ENCODE peak calls at places on chromosome 10, in nine cellular contexts. E, I, X, D, Z, Q, U, S and Y are unnamed samples. For H3K4me1, the result is how much of the 10 kb centered on the place peaks cover.

GRCh38 chr10:61750943-61751471 is 88.3 kb downstream of the CABCOCO1 start:
- DNase-seq in E (peak), I (peak), X (peak), D (peak), Z (peak), Q (peak), U (peak), S (peak), Y (peak)

GRCh38 chr10:68105820-68106219 is 3.5 kb upstream of the MYPN start:
- DNase-seq in E (no peak), I (no peak), X (peak), D (no peak), Z (peak), Q (peak), U (peak), S (no peak), Y (peak)

GRCh38 chr10:109741712-109742111 is 181.6 kb downstream of the XPNPEP1 start:
- DNase-seq in E (no peak), I (no peak), X (no peak), D (no peak), Z (no peak), Q (no peak), U (peak), S (no peak), Y (no peak)

GRCh38 chr10:131142446-131143380 is 168.8 kb downstream of the TCERG1L start:
- DNase-seq in E (no peak), I (no peak), X (no peak), D (no peak), Z (no peak), Q (no peak), U (no peak), S (no peak), Y (no peak)

GRCh38 chr10:75430000-75430763 is 1.2 kb upstream of the LRMDA start:
- DNase-seq in E (peak), I (peak), X (no peak), D (peak), Z (no peak), Q (peak), U (no peak), S (no peak), Y (no peak)

GRCh38 chr10:117399341-117400196 is 24.3 kb upstream of the PDZD8 start:
- DNase-seq in E (no peak), I (no peak), X (no peak), D (no peak), Z (no peak), Q (peak), U (peak), S (no peak), Y (no peak)

GRCh38 chr10:89478739-89479116 is 56.7 kb downstream of the SLC16A12 start:
- DNase-seq in E (no peak), I (no peak), X (peak), D (no peak), Z (peak), Q (no peak), U (no peak), S (no peak), Y (peak)

GRCh38 chr10:6924166-6924565 is 344.1 kb upstream of the PRKCQ start:
- DNase-seq in E (no peak), I (no peak), X (peak), D (peak), Z (peak), Q (peak), U (peak), S (no peak), Y (peak)

GRCh38 chr10:36671607-36672006 is 453.8 kb upstream of the ANKRD30A start:
- DNase-seq in E (no peak), I (no peak), X (peak), D (no peak), Z (peak), Q (no peak), U (peak), S (no peak), Y (peak)

GRCh38 chr10:104337985-104338735 is at the start of gene ITPRIP:
- DNase-seq in E (peak), I (peak), X (peak), D (peak), Z (peak), Q (peak), U (peak), S (peak), Y (peak)

GRCh38 chr10:61284222-61284890 is 168.8 kb downstream of the TMEM26 start:
- DNase-seq in E (peak), I (peak), X (peak), D (peak), Z (peak), Q (peak), U (peak), S (peak), Y (peak)

GRCh38 chr10:126350216-126350992 is 37.9 kb downstream of the ADAM12 start:
- DNase-seq in E (no peak), I (no peak), X (peak), D (peak), Z (peak), Q (peak), U (peak), S (peak), Y (peak)

GRCh38 chr10:36994886-36995285 is 130.5 kb upstream of the ANKRD30A start:
- DNase-seq in E (no peak), I (no peak), X (no peak), D (no peak), Z (no peak), Q (no peak), U (no peak), S (no peak), Y (no peak)

GRCh38 chr10:87658383-87658795 is 1.3 kb upstream of the PAPSS2 start:
- DNase-seq in E (no peak), I (no peak), X (peak), D (peak), Z (no peak), Q (no peak), U (peak), S (no peak), Y (no peak)

GRCh38 chr10:21297525-21298383 is 227.7 kb downstream of the SKIDA1 start:
- DNase-seq in E (peak), I (no peak), X (no peak), D (no peak), Z (no peak), Q (no peak), U (no peak), S (no peak), Y (peak)

GRCh38 chr10:21290499-21291160 is 234.9 kb downstream of the SKIDA1 start:
- DNase-seq in E (no peak), I (no peak), X (no peak), D (no peak), Z (peak), Q (no peak), U (no peak), S (no peak), Y (no peak)

GRCh38 chr10:21292763-21293517 is 232.5 kb downstream of the SKIDA1 start:
- DNase-seq in E (peak), I (no peak), X (peak), D (peak), Z (peak), Q (peak), U (peak), S (no peak), Y (peak)

GRCh38 chr10:21296575-21297355 is 228.7 kb downstream of the SKIDA1 start:
- DNase-seq in E (peak), I (no peak), X (no peak), D (no peak), Z (no peak), Q (no peak), U (no peak), S (no peak), Y (no peak)

GRCh38 chr10:21293518-21294356 is 231.7 kb downstream of the SKIDA1 start:
- DNase-seq in E (peak), I (no peak), X (no peak), D (no peak), Z (peak), Q (no peak), U (no peak), S (no peak), Y (no peak)
- H3K9ac ChIP-seq in E (no peak), I (no peak), X (peak), D (peak), Z (no peak), Q (no peak), U (peak), S (peak), Y (peak)

GRCh38 chr10:110850099-110850498 is 21.6 kb upstream of the PDCD4 start:
- DNase-seq in E (no peak), I (no peak), X (no peak), D (no peak), Z (no peak), Q (no peak), U (no peak), S (no peak), Y (no peak)

GRCh38 chr10:110857265-110858158 is 14.2 kb upstream of the PDCD4 start:
- DNase-seq in E (no peak), I (no peak), X (peak), D (peak), Z (peak), Q (no peak), U (no peak), S (no peak), Y (no peak)

GRCh38 chr10:110850990-110851389 is 20.7 kb upstream of the PDCD4 start:
- DNase-seq in E (no peak), I (no peak), X (no peak), D (no peak), Z (peak), Q (peak), U (no peak), S (no peak), Y (peak)

GRCh38 chr10:110852255-110852896 is 19.4 kb upstream of the PDCD4 start:
- DNase-seq in E (no peak), I (no peak), X (peak), D (no peak), Z (peak), Q (peak), U (peak), S (no peak), Y (no peak)

GRCh38 chr10:110852897-110853296 is 18.8 kb upstream of the PDCD4 start:
- DNase-seq in E (no peak), I (no peak), X (no peak), D (no peak), Z (no peak), Q (peak), U (peak), S (no peak), Y (no peak)
- H3K4me1 ChIP-seq in E (under half), I (under half), X (under half), D (under half), Z (under half), Q (under half), U (under half), S (under half), Y (under half)

GRCh38 chr10:99341860-99342517 is 12.8 kb downstream of the CNNM1 start:
- DNase-seq in E (no peak), I (no peak), X (peak), D (no peak), Z (peak), Q (peak), U (no peak), S (no peak), Y (peak)
- H3K9ac ChIP-seq in E (no peak), I (no peak), X (no peak), D (no peak), Z (peak), Q (no peak), U (no peak), S (no peak), Y (no peak)

GRCh38 chr10:4081691-4082111 is 296.7 kb upstream of the KLF6 start:
- DNase-seq in E (no peak), I (no peak), X (no peak), D (no peak), Z (peak), Q (no peak), U (no peak), S (no peak), Y (peak)
- H3K4me1 ChIP-seq in E (under half), I (under half), X (under half), D (under half), Z (under half), Q (under half), U (under half), S (under half), Y (under half)

GRCh38 chr10:78966182-78966787 is 102.5 kb upstream of the ZMIZ1 start:
- DNase-seq in E (no peak), I (no peak), X (no peak), D (no peak), Z (no peak), Q (no peak), U (no peak), S (no peak), Y (no peak)
- H3K9ac ChIP-seq in E (no peak), I (peak), X (no peak), D (no peak), Z (no peak), Q (no peak), U (peak), S (no peak), Y (no peak)

DNA sequence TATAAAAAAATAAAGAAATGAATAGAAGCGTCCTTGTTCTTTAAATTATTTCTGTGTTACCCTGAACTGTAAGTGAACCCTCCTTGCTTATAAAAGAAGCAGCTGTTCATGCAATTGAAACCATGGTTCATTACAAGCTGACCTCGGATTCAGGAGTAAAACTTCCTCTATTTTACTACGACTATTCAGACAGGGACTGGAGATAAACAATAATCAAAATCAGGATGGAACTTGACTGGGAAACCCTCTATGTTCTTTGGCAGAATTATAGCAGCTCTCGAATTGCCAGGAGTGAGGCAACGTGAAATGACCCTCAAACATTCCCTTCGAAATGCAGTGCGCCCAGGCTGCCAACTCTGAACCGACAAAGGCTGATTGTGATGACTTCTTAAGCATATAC is 172.1 kb downstream of the CYP26A1 start:
- DNase-seq in E (no peak), I (no peak), X (no peak), D (no peak), Z (no peak), Q (no peak), U (no peak), S (no peak), Y (peak)
- H3K4me1 ChIP-seq in E (under half), I (under half), X (under half), D (under half), Z (under half), Q (under half), U (under half), S (under half), Y (under half)

GRCh38 chr10:72152286-72152685 is 63.5 kb upstream of the ANAPC16 start:
- DNase-seq in E (no peak), I (no peak), X (no peak), D (no peak), Z (no peak), Q (no peak), U (no peak), S (no peak), Y (no peak)
- H3K9ac ChIP-seq in E (no peak), I (no peak), X (no peak), D (no peak), Z (no peak), Q (no peak), U (no peak), S (no peak), Y (no peak)

DNA sequence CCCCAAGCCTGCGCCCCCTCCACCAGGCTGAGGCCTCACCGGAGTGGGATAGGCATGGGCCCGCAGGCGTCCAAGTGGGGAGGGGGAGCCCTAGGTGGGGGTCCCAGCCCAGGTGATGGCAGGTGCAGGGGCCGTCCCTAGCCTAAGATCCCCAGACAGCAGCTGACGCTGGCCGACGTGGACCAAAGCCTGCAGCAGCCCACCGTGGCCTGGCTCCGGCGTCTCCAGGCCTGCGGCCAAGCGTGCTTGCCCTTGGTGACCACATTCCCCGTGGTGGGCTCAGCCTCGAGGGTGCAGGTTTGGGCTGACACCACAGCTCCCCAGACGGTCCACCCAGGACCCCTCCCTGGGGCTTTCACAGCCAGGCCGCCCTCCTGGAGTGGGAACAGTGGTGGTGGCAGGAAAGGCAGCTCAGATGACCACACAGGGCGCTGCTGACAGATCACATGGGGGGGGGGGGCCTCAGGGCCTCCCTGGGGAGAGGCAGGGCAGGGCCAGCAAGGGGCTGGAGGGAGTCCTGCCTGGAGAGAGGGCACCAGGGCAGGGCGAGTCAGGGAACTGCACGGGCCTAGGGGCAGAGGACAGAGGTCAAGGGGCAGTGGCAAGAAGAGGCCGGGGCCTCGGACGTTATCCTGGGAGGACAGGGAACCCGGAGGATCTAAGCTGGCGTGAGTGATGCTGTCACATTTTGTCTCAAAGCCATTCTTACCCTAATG is 767 bp upstream of the ADAM8 start:
- DNase-seq in E (no peak), I (no peak), X (no peak), D (no peak), Z (no peak), Q (no peak), U (no peak), S (no peak), Y (no peak)
- H3K4me1 ChIP-seq in E (under half), I (half or more), X (under half), D (under half), Z (under half), Q (half or more), U (half or more), S (under half), Y (under half)